ENCODE peak calls at places on chromosomes 2 and 18, in eight cellular contexts. P is pancreas, X is uterus, C is left lung, Y is adrenal gland, M is A549, I is thoracic aorta, G is retinal pigment epithelial cell. S is an unnamed sample.
A peak's percentile ranks its signal among the peaks of the same experiment; 100 is the strongest.

GRCh38 chr18:80103231-80103630 is 5.8 kb upstream of the ADNP2 start:
- DNase-seq in P (no peak), X (no peak), C (no peak), Y (no peak), M (no peak), I (no peak), G (no peak), S (no peak)

GRCh38 chr2:225894240-225894980 is 494.9 kb downstream of the NYAP2 start:
- DNase-seq in P (no peak), X (no peak), C (no peak), Y (no peak), M (peak; percentile 7), I (no peak), G (no peak), S (peak; percentile 71)

GRCh38 chr2:74576830-74577229 is 22.3 kb downstream of the DOK1 start:
- DNase-seq in P (peak; percentile 34), X (no peak), C (peak; percentile 51), Y (peak; percentile 56), M (no peak), I (no peak), G (no peak), S (no peak)

GRCh38 chr2:204615456-204615855 is 70.2 kb downstream of the PARD3B start:
- DNase-seq in P (no peak), X (no peak), C (no peak), Y (no peak), M (no peak), I (no peak), G (no peak), S (no peak)

GRCh38 chr2:215653344-215654015 is 217.6 kb upstream of the FN1 start:
- DNase-seq in P (no peak), X (no peak), C (no peak), Y (no peak), M (no peak), I (no peak), G (no peak), S (no peak)

GRCh38 chr2:223549215-223549614 is 52.9 kb downstream of the SCG2 start:
- DNase-seq in P (no peak), X (no peak), C (no peak), Y (no peak), M (peak; percentile 49), I (no peak), G (no peak), S (no peak)

GRCh38 chr2:183229386-183229785 is 105.1 kb downstream of the NUP35 start:
- DNase-seq in P (no peak), X (no peak), C (no peak), Y (no peak), M (no peak), I (no peak), G (no peak), S (no peak)

GRCh38 chr2:586518-587370 is 90.5 kb downstream of the TMEM18 start:
- DNase-seq in P (no peak), X (no peak), C (no peak), Y (no peak), M (no peak), I (no peak), G (no peak), S (no peak)

GRCh38 chr2:215311625-215312394 is at the start of gene ATIC:
- DNase-seq in P (peak; percentile 94), X (peak; percentile 90), C (peak; percentile 95), Y (peak; percentile 93), M (peak; percentile 69), I (peak; percentile 91), G (peak; percentile 84), S (no peak)

GRCh38 chr2:23697676-23698075 is 229.2 kb downstream of the ATAD2B start:
- DNase-seq in P (no peak), X (no peak), C (no peak), Y (peak; percentile 7), M (no peak), I (no peak), G (no peak), S (no peak)

GRCh38 chr2:157075924-157076323 is 181.6 kb upstream of the GALNT5 start:
- DNase-seq in P (no peak), X (no peak), C (no peak), Y (no peak), M (no peak), I (no peak), G (no peak), S (no peak)

GRCh38 chr2:159119652-159120257 is 151.3 kb downstream of the TANC1 start:
- DNase-seq in P (no peak), X (peak; percentile 37), C (no peak), Y (no peak), M (no peak), I (no peak), G (no peak), S (no peak)

GRCh38 chr18:79471048-79471447 is 75.3 kb downstream of the NFATC1 start:
- DNase-seq in P (no peak), X (no peak), C (no peak), Y (no peak), M (no peak), I (no peak), G (no peak), S (no peak)

GRCh38 chr2:201795608-201796477 is 10.5 kb upstream of the CDK15 start:
- DNase-seq in P (no peak), X (no peak), C (no peak), Y (peak; percentile 22), M (peak; percentile 67), I (no peak), G (no peak), S (no peak)

GRCh38 chr18:35525795-35526475 is 28.2 kb upstream of the INO80C start:
- DNase-seq in P (no peak), X (no peak), C (peak; percentile 53), Y (no peak), M (no peak), I (no peak), G (no peak), S (no peak)

GRCh38 chr18:58402247-58402646 is 226.6 kb downstream of the ALPK2 start:
- DNase-seq in P (peak; percentile 44), X (no peak), C (no peak), Y (no peak), M (no peak), I (no peak), G (peak; percentile 21), S (no peak)

GRCh38 chr2:120878970-120879369 is 143.3 kb downstream of the GLI2 start:
- DNase-seq in P (no peak), X (no peak), C (no peak), Y (no peak), M (no peak), I (no peak), G (no peak), S (no peak)

GRCh38 chr2:53004413-53004812 is 763.2 kb upstream of the CHAC2 start:
- DNase-seq in P (no peak), X (no peak), C (no peak), Y (no peak), M (no peak), I (no peak), G (no peak), S (no peak)

GRCh38 chr18:58344080-58344670 is 284.7 kb downstream of the ALPK2 start:
- DNase-seq in P (no peak), X (no peak), C (no peak), Y (no peak), M (no peak), I (no peak), G (no peak), S (no peak)

GRCh38 chr2:190576565-190576964 is 42.0 kb upstream of the NEMP2 start:
- DNase-seq in P (no peak), X (no peak), C (no peak), Y (no peak), M (no peak), I (no peak), G (no peak), S (no peak)

GRCh38 chr18:35197286-35197685 is 43.5 kb upstream of the ZNF397 start:
- DNase-seq in P (no peak), X (no peak), C (no peak), Y (no peak), M (no peak), I (no peak), G (no peak), S (no peak)

DNA sequence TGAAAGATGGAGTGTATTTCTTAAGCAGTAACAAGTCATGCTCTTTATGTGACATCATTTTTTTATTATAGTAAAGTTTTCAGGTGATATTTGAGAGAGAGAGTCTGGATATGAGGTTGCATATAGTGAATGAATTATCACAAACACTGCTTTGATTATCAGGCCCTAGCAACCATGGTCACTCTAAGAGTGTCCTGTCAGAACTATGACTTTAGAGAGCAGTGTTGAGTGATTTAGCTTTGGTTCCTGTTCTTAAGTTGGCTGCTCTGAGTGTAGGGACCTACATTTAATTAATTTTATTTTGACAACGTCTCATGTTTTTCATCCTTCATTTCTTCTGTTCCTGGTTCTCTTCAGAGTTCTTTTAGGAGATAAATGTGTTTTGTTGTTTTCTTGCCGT is 275.5 kb downstream of the KCNJ3 start:
- DNase-seq in P (no peak), X (no peak), C (no peak), Y (no peak), M (no peak), I (no peak), G (no peak), S (no peak)
- TF ChIP-seq CTCF in P (no peak), X (no peak), C (no peak), Y (no peak), M (no peak), I (no peak), G (no peak), S (no peak)

GRCh38 chr2:20577495-20578235 is 73.2 kb downstream of the HS1BP3 start:
- DNase-seq in P (no peak), X (no peak), C (no peak), Y (no peak), M (no peak), I (no peak), G (no peak), S (peak; percentile 89)
- H3K4me3 ChIP-seq in P (no peak overlapping the region), X (no peak overlapping the region), C (no peak overlapping the region), Y (no peak overlapping the region), M (no peak overlapping the region), I (no peak overlapping the region), G (no peak overlapping the region), S (no peak overlapping the region)

GRCh38 chr2:28835787-28836186 is 25.2 kb downstream of the SPDYA start:
- DNase-seq in P (no peak), X (no peak), C (no peak), Y (no peak), M (no peak), I (no peak), G (no peak), S (no peak)

GRCh38 chr2:28828382-28828781 is 17.7 kb downstream of the SPDYA start:
- DNase-seq in P (no peak), X (no peak), C (no peak), Y (no peak), M (no peak), I (no peak), G (no peak), S (no peak)

GRCh38 chr2:28838971-28839370 is 28.3 kb downstream of the SPDYA start:
- DNase-seq in P (no peak), X (no peak), C (no peak), Y (no peak), M (no peak), I (no peak), G (no peak), S (no peak)

GRCh38 chr2:28833740-28834139 is 23.1 kb downstream of the SPDYA start:
- DNase-seq in P (no peak), X (no peak), C (no peak), Y (no peak), M (no peak), I (no peak), G (no peak), S (no peak)
- TF ChIP-seq CTCF in P (no peak), X (no peak), C (no peak), Y (no peak), M (no peak), I (no peak), G (no peak), S (no peak)

DNA sequence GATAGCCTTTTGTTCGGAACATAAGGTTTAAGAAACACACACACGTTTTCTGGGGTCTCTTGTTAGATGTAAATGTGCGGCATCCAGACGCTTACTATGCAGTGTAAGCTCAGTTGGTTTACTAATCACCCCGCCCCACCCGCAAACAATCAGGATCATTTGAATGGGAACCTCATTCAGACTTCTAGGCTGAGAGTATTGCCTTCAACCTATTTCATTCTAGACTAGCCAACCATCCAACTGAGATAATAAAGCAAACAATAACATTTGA is 1.3 kb upstream of the FIGN start:
- DNase-seq in P (no peak), X (no peak), C (no peak), Y (no peak), M (no peak), I (no peak), G (no peak), S (no peak)
- H3K4me3 ChIP-seq in P (no peak overlapping the region), X (peak overlapping the region; percentile 78), C (peak overlapping the region; percentile 40), Y (no peak overlapping the region), M (peak overlapping the region; percentile 72), I (peak overlapping the region; percentile 91), G (peak overlapping the region; percentile 66), S (peak overlapping the region; percentile 63)

S was measured in epithelial cell of proximal tubule.